ENCODE peak calls at places on chromosomes 7 and 10, in seven cellular contexts. Q, O, V, C, J, Y and K are unnamed samples.

GRCh38 chr7:134992626-134993179 is 6.4 kb downstream of the AGBL3 start:
- DNase-seq in J (no peak), V (peak; percentile 52), C (no peak), Q (no peak), O (no peak), Y (no peak), K (no peak)

GRCh38 chr10:130615463-130615862 is 479.3 kb downstream of the GLRX3 start:
- DNase-seq in O (peak; percentile 42), C (no peak), Q (peak; percentile 41), V (no peak), Y (no peak), J (no peak), K (no peak)

GRCh38 chr7:138898255-138898654 is 82.9 kb downstream of the KIAA1549 start:
- DNase-seq in V (no peak), Y (no peak), O (no peak), J (no peak), C (no peak), Q (no peak), K (no peak)

GRCh38 chr7:31890751-31891150 is 179.5 kb downstream of the PDE1C start:
- DNase-seq in J (no peak), Y (no peak), Q (no peak), C (no peak), V (no peak), O (no peak), K (no peak)

GRCh38 chr7:17815318-17815717 is 125.0 kb downstream of the SNX13 start:
- DNase-seq in C (no peak), V (no peak), O (no peak), Q (no peak), Y (no peak), J (no peak), K (no peak)

GRCh38 chr10:12319085-12319484 is 30.3 kb upstream of the CAMK1D start:
- DNase-seq in Y (no peak), O (no peak), C (no peak), V (no peak), J (no peak), Q (no peak), K (no peak)

GRCh38 chr10:52959810-52960209 is 187.2 kb upstream of the MBL2 start:
- DNase-seq in Y (no peak), O (no peak), Q (no peak), V (no peak), C (no peak), J (no peak), K (no peak)

GRCh38 chr10:31677198-31678138 is 251.2 kb downstream of the ARHGAP12 start:
- DNase-seq in J (no peak), V (no peak), Q (peak; percentile 83), C (peak; percentile 73), Y (no peak), O (peak; percentile 89), K (peak; percentile 96)

GRCh38 chr10:50618624-50619023 is 5.1 kb downstream of the SGMS1 start:
- DNase-seq in Y (no peak), J (no peak), C (no peak), O (no peak), V (no peak), Q (no peak), K (no peak)

GRCh38 chr7:106010866-106011265 is 47.8 kb downstream of the CDHR3 start:
- DNase-seq in Q (no peak), C (no peak), O (no peak), Y (no peak), V (peak; percentile 50), J (no peak), K (no peak)

GRCh38 chr10:121735248-121735647 is 137.0 kb upstream of the FGFR2 start:
- DNase-seq in V (no peak), J (no peak), O (no peak), C (no peak), Q (no peak), Y (no peak), K (no peak)

GRCh38 chr10:100863433-100863832 is 49.3 kb upstream of the SLF2 start:
- DNase-seq in J (no peak), Y (no peak), O (no peak), C (no peak), V (no peak), Q (no peak), K (no peak)

GRCh38 chr10:70085975-70086613 is 33.4 kb downstream of the MACROH2A2 start:
- DNase-seq in O (no peak), V (no peak), J (no peak), Y (no peak), C (no peak), Q (no peak), K (no peak)

GRCh38 chr7:27793780-27794179 is 53.8 kb downstream of the TAX1BP1 start:
- DNase-seq in C (no peak), Y (no peak), V (peak; percentile 60), J (no peak), O (no peak), Q (no peak), K (no peak)

GRCh38 chr10:49735161-49735560 is 27.0 kb downstream of the OGDHL start:
- DNase-seq in C (no peak), O (no peak), Q (peak; percentile 28), V (no peak), Y (no peak), J (no peak), K (no peak)

GRCh38 chr7:134941185-134941900 is 45.0 kb upstream of the AGBL3 start:
- DNase-seq in C (no peak), Y (peak; percentile 88), O (peak; percentile 96), J (peak; percentile 87), Q (no peak), V (peak; percentile 92), K (peak; percentile 12)

GRCh38 chr7:2071133-2071832 is 161.5 kb downstream of the MAD1L1 start:
- DNase-seq in J (no peak), Y (no peak), Q (peak; percentile 57), V (no peak), C (no peak), O (peak; percentile 19), K (peak; percentile 37)

GRCh38 chr7:93563584-93563983 is 10.9 kb downstream of the CALCR start:
- DNase-seq in O (no peak), C (no peak), V (no peak), J (no peak), Y (no peak), Q (no peak), K (no peak)

GRCh38 chr7:151104411-151105235 is 18.3 kb downstream of the AGAP3 start:
- DNase-seq in Q (peak; percentile 88), C (peak; percentile 67), Y (no peak), J (no peak), O (peak; percentile 43), V (peak; percentile 89), K (no peak)

GRCh38 chr10:89653410-89653828 is 8.4 kb upstream of the PANK1 start:
- DNase-seq in Y (no peak), O (no peak), C (no peak), Q (no peak), J (peak; percentile 50), V (peak; percentile 63), K (no peak)

DNA sequence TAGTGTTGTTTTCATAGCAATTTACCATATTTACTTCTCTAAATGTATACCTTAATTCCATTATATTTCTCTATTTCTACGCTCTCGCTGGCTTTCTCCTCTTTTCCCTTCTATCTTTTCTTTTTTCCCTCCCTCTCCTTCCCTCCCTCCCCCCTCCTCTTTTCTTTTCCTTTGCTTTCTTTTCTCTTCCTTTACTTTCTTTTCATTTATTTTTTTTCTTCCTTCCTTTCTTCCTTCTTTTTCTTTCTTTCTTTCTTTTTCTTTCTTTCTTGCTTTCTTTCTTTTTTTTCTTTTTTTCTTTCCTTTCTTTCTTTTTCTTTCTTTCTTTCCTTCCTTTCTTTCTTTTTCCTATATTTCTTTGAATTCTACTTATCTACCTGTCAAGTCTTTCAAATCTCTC is 533.0 kb upstream of the POT1 start:
- DNase-seq in Q (no peak), Y (no peak), J (no peak), O (no peak), V (no peak), C (no peak), K (no peak)
- H4K8ac ChIP-seq in Q (no peak overlapping the region), Y (no peak overlapping the region), J (no peak overlapping the region), O (no peak overlapping the region), V (no peak overlapping the region), C (no peak overlapping the region), K (no peak overlapping the region)

GRCh38 chr10:93804200-93804599 is 46.5 kb downstream of the LGI1 start:
- DNase-seq in J (no peak), V (no peak), O (no peak), Q (no peak), Y (no peak), C (no peak), K (no peak)

GRCh38 chr10:93812664-93813338 is 55.1 kb downstream of the LGI1 start:
- DNase-seq in Q (no peak), V (no peak), O (no peak), J (no peak), C (no peak), Y (no peak), K (no peak)

DNA sequence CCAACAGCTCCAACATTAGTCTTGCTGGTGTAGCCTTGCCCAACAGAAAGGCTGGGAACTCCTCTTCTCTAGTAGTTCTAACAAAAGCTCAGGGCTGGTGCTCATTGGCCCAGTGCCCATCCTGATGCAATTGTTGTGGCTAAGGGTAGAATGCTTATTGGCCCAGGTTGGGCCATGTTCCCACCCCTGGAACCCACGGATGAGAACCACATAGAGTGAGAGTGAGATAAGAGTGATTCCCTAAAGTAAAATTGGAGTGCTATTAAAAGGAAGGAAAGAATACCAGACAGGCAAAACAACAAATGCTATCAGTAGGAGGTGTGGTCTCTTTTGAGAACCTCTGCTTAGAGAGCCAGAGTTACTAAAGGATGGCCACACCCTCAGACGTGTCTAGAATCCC is 49.1 kb downstream of the LGI1 start:
- DNase-seq in O (no peak), V (no peak), J (no peak), Y (no peak), Q (no peak), C (no peak), K (no peak)
- H4K8ac ChIP-seq in O (no peak overlapping the region), V (no peak overlapping the region), J (no peak overlapping the region), Y (no peak overlapping the region), Q (no peak overlapping the region), C (no peak overlapping the region), K (no peak overlapping the region)

DNA sequence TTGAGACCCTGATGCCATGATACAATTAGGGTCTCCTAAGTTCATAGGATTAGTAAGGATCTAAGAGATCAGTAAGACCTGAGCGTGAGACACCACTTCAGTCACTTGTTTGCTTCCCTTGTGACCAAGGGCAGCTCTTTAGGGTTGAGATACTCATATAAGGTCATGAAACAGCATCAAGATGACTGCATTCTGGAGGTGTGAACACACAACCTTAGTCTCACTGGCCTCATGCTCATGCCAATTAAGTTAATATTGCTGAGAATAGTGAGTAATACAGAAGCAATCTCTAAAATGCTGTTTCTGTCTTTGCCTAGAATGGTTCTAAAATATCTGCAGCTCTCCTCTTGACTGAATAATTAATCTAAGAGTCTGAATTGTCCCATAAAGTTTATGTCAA is 39.6 kb upstream of the KLHL7 start:
- DNase-seq in O (no peak), J (no peak), C (no peak), V (peak; percentile 48), Y (no peak), Q (no peak), K (no peak)
- H4K8ac ChIP-seq in O (no peak overlapping the region), J (no peak overlapping the region), C (no peak overlapping the region), V (no peak overlapping the region), Y (no peak overlapping the region), Q (no peak overlapping the region), K (no peak overlapping the region)

GRCh38 chr7:70810558-70811139 is 321.3 kb upstream of the GALNT17 start:
- DNase-seq in Q (no peak), J (no peak), V (no peak), O (no peak), Y (no peak), C (no peak), K (no peak)

GRCh38 chr7:70807650-70808049 is 324.3 kb upstream of the GALNT17 start:
- DNase-seq in O (peak; percentile 49), Y (no peak), C (no peak), V (no peak), J (no peak), Q (no peak), K (no peak)

GRCh38 chr7:70808876-70809275 is 323.1 kb upstream of the GALNT17 start:
- DNase-seq in J (no peak), V (no peak), Y (no peak), C (no peak), Q (no peak), O (no peak), K (no peak)

GRCh38 chr7:70812511-70812910 is 319.4 kb upstream of the GALNT17 start:
- DNase-seq in Y (no peak), O (peak; percentile 55), C (no peak), V (no peak), Q (no peak), J (no peak), K (no peak)
- H4K8ac ChIP-seq in Y (no peak overlapping the region), O (no peak overlapping the region), C (no peak overlapping the region), V (no peak overlapping the region), Q (no peak overlapping the region), J (no peak overlapping the region), K (no peak overlapping the region)